ENCODE peak calls at places on chromosomes 11 and 22, in eight cellular contexts. I is amygdala; V is COR-L47; S is HuH-7.5; X is NB4; J is stimulated activated CD8-positive, alpha-beta memory T cell treated with anti-CD3 and anti-CD28 coated beads, Interleukin-15, amount 100 ng/mL, for 1 hour; A is Peyer's patch; O is GM13977. H is an unnamed sample.

GRCh38 chr11:65766535-65766934 is 14.2 kb downstream of the AP5B1 start:
- DNase-seq in O (no peak), I (no peak), J (no peak), S (no peak), X (peak), A (no peak), V (no peak), H (no peak)

GRCh38 chr11:45176996-45177395 is 30.6 kb downstream of the PRDM11 start:
- DNase-seq in S (no peak), X (no peak), O (no peak), V (peak), J (no peak), I (no peak), A (no peak), H (peak)

GRCh38 chr11:46065681-46066080 is 55.6 kb downstream of the PHF21A start:
- DNase-seq in V (no peak), O (no peak), X (no peak), A (no peak), S (no peak), I (no peak), J (no peak), H (no peak)

GRCh38 chr11:45455536-45455935 is 169.4 kb upstream of the SYT13 start:
- DNase-seq in I (no peak), A (no peak), O (no peak), V (no peak), J (no peak), X (no peak), S (no peak), H (no peak)

GRCh38 chr11:61874460-61874809 is 16.9 kb downstream of the FADS3 start:
- DNase-seq in J (no peak), A (no peak), X (no peak), V (no peak), S (no peak), I (no peak), O (no peak), H (peak)

GRCh38 chr11:8090756-8091155 is 9.7 kb downstream of the TUB start:
- DNase-seq in S (no peak), X (peak), J (no peak), V (peak), I (no peak), A (no peak), O (no peak), H (peak)

GRCh38 chr22:29306175-29306829 is at the start of gene GAS2L1:
- DNase-seq in J (no peak), O (peak), A (peak), X (peak), I (peak), V (peak), S (peak), H (peak)

GRCh38 chr22:37270928-37271650 is 11.2 kb upstream of the CYTH4 start:
- DNase-seq in J (no peak), I (no peak), S (no peak), V (no peak), O (no peak), X (peak), A (no peak), H (no peak)

H was measured in thyroid gland.